ENCODE peak calls at places on chromosomes 4 and X, in six cellular contexts. C is heart left ventricle, I is psoas muscle, R is GM23248, D is A549, J is BE2C. U is an unnamed sample.

GRCh38 chrX:136255543-136255942 is 4.3 kb upstream of the MAP7D3 start:
- DNase-seq in I (no peak), R (peak), C (no peak), D (no peak), J (no peak), U (no peak)

GRCh38 chr4:105058177-105058812 is 88.4 kb upstream of the TET2 start:
- DNase-seq in I (no peak), R (no peak), J (no peak), C (no peak), D (no peak), U (no peak)

GRCh38 chr4:79852305-79852730 is 220.7 kb downstream of the ANTXR2 start:
- DNase-seq in C (peak), D (no peak), J (no peak), R (peak), I (peak), U (peak)

GRCh38 chrX:104376937-104377336 is 122.2 kb upstream of the ESX1 start:
- DNase-seq in D (no peak), I (no peak), C (no peak), R (no peak), J (no peak), U (no peak)

GRCh38 chr4:150573534-150573933 is 8.4 kb upstream of the MAB21L2 start:
- DNase-seq in D (no peak), I (no peak), R (peak), J (no peak), C (no peak), U (no peak)

GRCh38 chrX:19630228-19630627 is 114.9 kb upstream of the MAP3K15 start:
- DNase-seq in R (no peak), J (no peak), I (no peak), C (no peak), D (no peak), U (no peak)

GRCh38 chrX:47497274-47497673 is 14.3 kb upstream of the ZNF41 start:
- DNase-seq in I (no peak), C (no peak), J (no peak), D (no peak), R (peak), U (no peak)

GRCh38 chrX:135544338-135544948 is 24.0 kb downstream of the INTS6L start:
- DNase-seq in D (no peak), I (no peak), C (no peak), J (no peak), R (no peak), U (no peak)

GRCh38 chrX:120015145-120016067 is 62.1 kb downstream of the RHOXF2B start:
- DNase-seq in I (no peak), D (no peak), R (peak), J (no peak), C (no peak), U (peak)

GRCh38 chrX:82627568-82627967 is 880.5 kb upstream of the POU3F4 start:
- DNase-seq in D (no peak), J (no peak), I (no peak), C (no peak), R (no peak), U (no peak)

GRCh38 chr4:62196338-62196737 is 996.2 kb downstream of the ADGRL3 start:
- DNase-seq in D (no peak), R (no peak), C (no peak), I (no peak), J (no peak), U (no peak)

GRCh38 chrX:94058728-94059382 is 384.8 kb downstream of the FAM133A start:
- DNase-seq in I (no peak), D (no peak), C (no peak), R (peak), J (no peak), U (peak)

GRCh38 chr4:23942491-23942890 is 52.6 kb upstream of the PPARGC1A start:
- DNase-seq in I (no peak), D (no peak), J (no peak), R (no peak), C (no peak), U (no peak)

GRCh38 chrX:105945266-105945665 is 93.3 kb downstream of the SERPINA7 start:
- DNase-seq in R (no peak), D (no peak), I (no peak), C (no peak), J (no peak), U (no peak)

GRCh38 chr4:81811562-81812293 is 340.0 kb upstream of the RASGEF1B start:
- DNase-seq in D (no peak), R (no peak), C (no peak), J (no peak), I (no peak), U (no peak)

GRCh38 chrX:9566150-9566621 is 101.3 kb downstream of the TBL1X start:
- DNase-seq in D (peak), I (peak), J (no peak), C (no peak), R (peak), U (no peak)

GRCh38 chrX:102339312-102340298 is 92.6 kb downstream of the NXF2 start:
- DNase-seq in J (peak), I (no peak), C (peak), D (no peak), R (peak), U (peak)

GRCh38 chrX:71586929-71587328 is 8.7 kb downstream of the GCNA start:
- DNase-seq in D (no peak), I (no peak), R (no peak), J (no peak), C (no peak), U (no peak)

GRCh38 chrX:92232182-92232581 is 453.0 kb downstream of the PCDH11X start:
- DNase-seq in R (peak), J (no peak), C (no peak), I (no peak), D (no peak), U (no peak)

GRCh38 chr4:133483600-133484246 is 334.6 kb downstream of the PCDH10 start:
- DNase-seq in J (peak), C (no peak), I (no peak), D (no peak), R (peak), U (peak)

GRCh38 chr4:40980318-40980883 is 230.6 kb downstream of the NSUN7 start:
- DNase-seq in D (no peak), J (no peak), C (no peak), I (no peak), R (peak), U (peak)

GRCh38 chrX:23783569-23784486 is 855 bp downstream of the SAT1 start:
- DNase-seq in J (no peak), R (peak), C (no peak), I (no peak), D (no peak), U (peak)

GRCh38 chrX:53445977-53446376 is 11.8 kb upstream of the HSD17B10 start:
- DNase-seq in R (peak), D (peak), C (peak), J (peak), I (peak), U (peak)

GRCh38 chr4:73234712-73235111 is 23.9 kb downstream of the ANKRD17 start:
- DNase-seq in R (no peak), C (no peak), I (no peak), J (no peak), D (no peak), U (no peak)

GRCh38 chrX:3345281-3346081 is 971 bp downstream of the MXRA5 start:
- DNase-seq in D (no peak), C (peak), I (peak), R (peak), J (no peak), U (peak)

GRCh38 chr4:121696140-121696640 is 590 bp downstream of the ANXA5 start:
- DNase-seq in J (peak), C (peak), D (no peak), I (peak), R (peak), U (no peak)

GRCh38 chr4:78627046-78627965 is 75.7 kb downstream of the ANXA3 start:
- DNase-seq in C (no peak), J (no peak), R (no peak), I (no peak), D (no peak), U (no peak)

GRCh38 chr4:78634011-78634664 is 82.6 kb downstream of the ANXA3 start:
- DNase-seq in J (no peak), C (no peak), I (no peak), D (no peak), R (peak), U (no peak)

GRCh38 chr4:78627966-78628678 is 76.6 kb downstream of the ANXA3 start:
- DNase-seq in R (no peak), I (no peak), C (no peak), J (no peak), D (no peak), U (no peak)

GRCh38 chr4:78625073-78625472 is 73.5 kb downstream of the ANXA3 start:
- DNase-seq in I (no peak), C (no peak), J (no peak), R (no peak), D (no peak), U (no peak)

DNA sequence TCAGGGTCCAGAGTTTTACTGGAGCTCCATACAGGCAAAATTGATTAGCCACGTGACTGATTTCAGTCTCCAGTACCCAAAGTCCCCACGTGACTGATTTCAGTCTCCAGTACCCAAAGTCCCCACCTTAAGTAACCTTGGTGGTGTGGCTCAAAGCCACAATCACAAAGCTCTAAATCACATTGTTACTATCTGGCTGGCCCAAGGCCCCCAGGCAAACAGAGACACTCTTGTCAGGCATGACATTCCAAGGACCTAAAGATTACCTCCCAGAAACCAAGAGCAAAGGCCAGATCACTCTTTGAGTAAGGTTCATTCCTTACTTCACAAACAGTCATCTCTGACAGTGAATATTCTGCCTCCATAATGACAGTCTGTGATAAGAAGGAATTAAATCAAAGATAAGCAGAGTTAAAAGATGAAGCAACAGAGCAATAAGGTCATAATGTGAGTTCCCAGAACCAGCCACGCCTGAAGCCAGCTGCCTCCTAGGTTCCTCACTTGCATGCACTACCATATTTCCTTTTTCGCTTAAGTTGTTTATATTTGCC is 78.5 kb downstream of the ANXA3 start:
- DNase-seq in C (no peak), I (no peak), J (peak), D (no peak), R (no peak), U (no peak)
- H3K4me3 ChIP-seq in C (no peak), I (no peak), J (peak), D (no peak), R (no peak), U (peak)

GRCh38 chr4:5892321-5893012 is 419 bp downstream of the CRMP1 start:
- DNase-seq in D (no peak), J (peak), R (no peak), C (no peak), I (no peak), U (peak)

GRCh38 chr4:5893591-5893990 is 705 bp upstream of the CRMP1 start:
- DNase-seq in D (no peak), J (no peak), C (no peak), I (no peak), R (no peak), U (no peak)

GRCh38 chr4:5893013-5893580 is at the start of gene CRMP1:
- DNase-seq in R (peak), D (no peak), J (peak), I (no peak), C (no peak), U (peak)

GRCh38 chr4:5890063-5890727 is 2.7 kb downstream of the CRMP1 start:
- DNase-seq in J (peak), R (no peak), I (no peak), D (no peak), C (no peak), U (peak)

GRCh38 chr4:5891563-5892320 is 1.1 kb downstream of the CRMP1 start:
- DNase-seq in J (peak), I (no peak), R (no peak), D (no peak), C (no peak), U (no peak)
- H3K4me3 ChIP-seq in J (peak), I (no peak), R (no peak), D (no peak), C (no peak), U (no peak)

GRCh38 chrX:40107291-40108083 is 9.7 kb upstream of the BCOR start:
- DNase-seq in C (peak), I (peak), J (peak), D (peak), R (peak), U (peak)

GRCh38 chrX:40109288-40110008 is 11.7 kb upstream of the BCOR start:
- DNase-seq in C (peak), I (peak), R (peak), J (peak), D (peak), U (peak)

GRCh38 chrX:40108084-40108958 is 10.6 kb upstream of the BCOR start:
- DNase-seq in R (peak), D (peak), J (peak), C (no peak), I (peak), U (peak)

GRCh38 chrX:40106677-40107290 is 9.0 kb upstream of the BCOR start:
- DNase-seq in I (no peak), D (no peak), C (no peak), R (peak), J (no peak), U (no peak)

GRCh38 chrX:40108959-40109287 is 11.2 kb upstream of the BCOR start:
- DNase-seq in D (peak), C (peak), R (peak), I (peak), J (peak), U (peak)
- H3K4me3 ChIP-seq in D (peak), C (peak), R (peak), I (peak), J (peak), U (peak)

GRCh38 chrX:40177489-40177888 is 79.7 kb upstream of the BCOR start:
- DNase-seq in R (no peak), J (no peak), C (no peak), I (no peak), D (no peak), U (no peak)
- H3K4me3 ChIP-seq in R (no peak), J (peak), C (peak), I (peak), D (no peak), U (no peak)

GRCh38 chr4:76012388-76012801 is 5.1 kb upstream of the CXCL9 start:
- DNase-seq in I (no peak), R (peak), D (no peak), C (no peak), J (no peak), U (no peak)

GRCh38 chr4:76011018-76011670 is 3.8 kb upstream of the CXCL9 start:
- DNase-seq in I (no peak), D (no peak), J (no peak), R (no peak), C (no peak), U (no peak)

GRCh38 chr4:76013540-76013939 is 6.2 kb upstream of the CXCL9 start:
- DNase-seq in I (no peak), R (no peak), J (no peak), D (no peak), C (no peak), U (no peak)

GRCh38 chr4:76016383-76016782 is 6.9 kb downstream of the CXCL10 start:
- DNase-seq in C (no peak), J (no peak), D (no peak), R (no peak), I (no peak), U (peak)

DNA sequence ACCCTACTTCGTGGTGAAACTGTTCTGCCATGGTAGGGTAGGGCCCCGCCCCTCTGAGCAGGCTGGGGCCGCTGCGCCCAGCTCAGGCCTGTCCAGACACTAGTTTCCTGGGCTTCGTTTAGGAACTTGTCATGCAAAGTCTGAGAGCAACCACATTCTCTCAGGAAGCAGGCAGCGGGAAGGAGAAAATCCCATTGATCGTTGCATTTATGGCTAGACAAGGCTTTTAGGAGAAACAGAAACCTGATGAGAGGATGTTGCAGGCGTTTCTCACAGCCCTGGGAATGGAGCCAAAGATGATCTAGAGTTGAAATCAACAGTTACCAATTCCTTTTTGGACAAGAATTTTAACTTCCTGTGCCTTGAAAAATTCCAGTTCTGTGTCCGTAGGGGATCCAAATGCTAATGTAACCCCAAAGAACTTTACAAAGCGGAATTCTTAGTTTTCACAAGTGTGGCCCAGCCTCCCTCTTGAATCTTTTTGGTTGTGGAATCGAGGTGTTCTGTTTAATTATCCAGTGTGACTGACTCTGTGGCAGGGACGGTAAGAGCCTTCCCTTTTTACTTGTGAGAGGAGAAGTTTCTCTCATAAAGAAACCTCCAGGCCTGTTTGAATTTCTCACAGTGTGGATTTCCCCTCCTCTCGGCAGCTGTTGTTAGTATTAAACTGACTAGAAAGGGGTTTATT is 4.5 kb upstream of the CXCL9 start:
- DNase-seq in D (no peak), R (peak), I (no peak), J (no peak), C (no peak), U (peak)
- H3K4me3 ChIP-seq in D (no peak), R (peak), I (peak), J (no peak), C (peak), U (no peak)

GRCh38 chrX:107775000-107775733 is 420 bp downstream of the TSC22D3 start:
- DNase-seq in R (no peak), J (no peak), C (no peak), D (peak), I (no peak), U (peak)
- H3K4me3 ChIP-seq in R (peak), J (peak), C (peak), D (peak), I (peak), U (peak)

U was measured in endodermal cell.